ENCODE peak calls at places on chromosomes 7 and 10, in five cellular contexts. M is prostate gland; F is CD8-positive, alpha-beta memory T cell; E is tibial nerve; N is cardiac muscle cell. B is an unnamed sample.

GRCh38 chr10:124341768-124342135 is 77.0 kb downstream of the OAT start:
- DNase-seq in E (no peak), N (peak), F (no peak), M (no peak), B (no peak)

GRCh38 chr7:118938845-118939244 is 714.3 kb downstream of the ANKRD7 start:
- DNase-seq in E (no peak), N (no peak), F (no peak), M (no peak), B (no peak)

GRCh38 chr7:55250313-55250712 is 114.8 kb upstream of the LANCL2 start:
- DNase-seq in F (no peak), M (no peak), N (peak), E (no peak), B (no peak)

GRCh38 chr7:131480384-131481315 is 75.8 kb downstream of the PODXL start:
- DNase-seq in N (no peak), E (no peak), M (no peak), F (no peak), B (no peak)

GRCh38 chr7:66213637-66214036 is 8.5 kb downstream of the TPST1 start:
- DNase-seq in E (no peak), M (no peak), F (no peak), N (no peak), B (no peak)

GRCh38 chr10:122139627-122140151 is 131.4 kb upstream of the BTBD16 start:
- DNase-seq in N (no peak), F (no peak), M (no peak), E (no peak), B (no peak)

GRCh38 chr10:20466731-20467130 is 430.4 kb downstream of the NEBL start:
- DNase-seq in N (no peak), M (no peak), E (no peak), F (no peak), B (no peak)

GRCh38 chr7:151566897-151567320 is 47.2 kb upstream of the RHEB start:
- DNase-seq in E (no peak), F (no peak), M (peak), N (no peak), B (no peak)

GRCh38 chr10:125777806-125778205 is 2.2 kb upstream of the MMP21 start:
- DNase-seq in F (no peak), M (no peak), E (no peak), N (no peak), B (no peak)

GRCh38 chr7:81725496-81726117 is 44.2 kb downstream of the HGF start:
- DNase-seq in M (no peak), F (no peak), E (no peak), N (no peak), B (no peak)

GRCh38 chr7:131633342-131633843 is 77.0 kb upstream of the PODXL start:
- DNase-seq in N (no peak), F (no peak), E (no peak), M (no peak), B (no peak)

GRCh38 chr10:132886211-132887099 is 55.9 kb downstream of the CFAP46 start:
- DNase-seq in E (peak), F (no peak), N (no peak), M (no peak), B (no peak)

DNA sequence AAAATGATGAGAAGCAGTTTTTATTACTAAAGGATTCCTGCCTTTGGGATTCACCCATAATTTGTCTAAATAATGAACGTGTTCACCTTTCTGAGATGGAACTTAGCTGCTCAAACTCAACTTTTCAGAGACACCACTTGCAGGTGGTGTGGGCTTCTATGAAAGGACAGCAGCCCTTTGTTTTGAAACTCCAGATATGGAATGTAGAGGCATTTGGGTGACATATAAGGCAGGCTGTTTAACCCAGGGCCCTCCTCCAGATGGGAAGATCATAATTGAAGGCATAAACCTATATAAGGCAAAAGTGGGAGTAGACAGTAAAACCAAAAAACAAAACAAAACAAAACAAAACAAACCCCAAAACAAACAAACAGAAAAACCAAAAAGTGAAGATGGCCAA is 11.9 kb upstream of the HUS1 start:
- DNase-seq in N (no peak), E (no peak), F (no peak), M (no peak), B (no peak)
- H3K27ac ChIP-seq in N (peak), E (peak), F (peak), M (no peak), B (peak)

GRCh38 chr10:21976739-21977138 is 26.8 kb downstream of the DNAJC1 start:
- DNase-seq in F (no peak), E (no peak), N (no peak), M (no peak), B (no peak)
- H3K27ac ChIP-seq in F (no peak), E (no peak), N (no peak), M (no peak), B (no peak)

DNA sequence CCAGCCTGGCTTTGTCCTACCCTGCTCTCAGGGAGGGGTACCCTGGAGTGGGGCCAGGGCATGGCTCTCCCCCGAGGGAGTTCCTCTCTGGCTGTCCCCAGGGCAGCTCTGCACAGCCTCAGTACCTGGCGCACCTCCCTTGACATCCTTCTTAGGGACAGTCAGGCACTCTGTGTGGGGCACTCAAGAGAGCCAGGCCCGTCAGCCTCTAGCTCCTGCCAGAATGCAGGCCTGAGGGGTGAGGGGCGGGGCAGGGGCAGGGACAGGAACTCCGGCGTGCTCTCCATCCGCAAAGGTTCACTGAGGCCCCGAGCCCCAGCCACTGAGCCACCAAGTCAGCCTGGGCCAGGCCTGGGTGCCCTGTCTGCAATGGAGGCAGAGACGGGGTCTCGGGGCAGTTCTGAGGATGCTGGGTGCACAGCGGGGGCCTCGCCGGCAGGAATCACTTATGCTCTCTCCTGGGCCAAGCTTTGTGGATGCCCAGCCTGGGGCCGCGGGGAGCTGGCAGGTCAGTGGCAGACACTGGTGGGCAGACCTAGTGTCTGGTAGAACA is 10.1 kb downstream of the LIMK1 start:
- DNase-seq in F (no peak), E (no peak), M (no peak), N (no peak), B (no peak)
- H3K27ac ChIP-seq in F (peak), E (peak), M (peak), N (peak), B (peak)

GRCh38 chr7:26101471-26102151 is 50.4 kb upstream of the NFE2L3 start:
- DNase-seq in F (no peak), M (no peak), N (no peak), E (no peak), B (no peak)
- H3K27ac ChIP-seq in F (no peak), M (no peak), N (no peak), E (peak), B (no peak)